ENCODE peak calls at places on chromosomes 6 and 20, in seven cellular contexts. One of them, this sample, is unnamed. For H3K9me3 and H3K36me3, the result is how much of the 10 kb centered on the place peaks cover.

GRCh38 chr6:92460133-92460532 is 959.2 kb downstream of the EPHA7 start:
- DNase-seq in ascending aorta: no peak
- DNase-seq in left ventricle myocardium inferior: no peak
- DNase-seq in mesenchymal stem cell: no peak
- DNase-seq in HCT116: no peak
- DNase-seq in IMR-90: no peak
- DNase-seq in pancreas: no peak
- DNase-seq in this sample: no peak

GRCh38 chr6:119190176-119190575 is 111.7 kb upstream of the FAM184A start:
- DNase-seq in mesenchymal stem cell: no peak
- DNase-seq in left ventricle myocardium inferior: no peak
- DNase-seq in ascending aorta: no peak
- DNase-seq in IMR-90: no peak
- DNase-seq in HCT116: no peak
- DNase-seq in pancreas: no peak
- DNase-seq in this sample: no peak

GRCh38 chr20:7765221-7765620 is 175.0 kb downstream of the HAO1 start:
- DNase-seq in ascending aorta: no peak
- DNase-seq in pancreas: no peak
- DNase-seq in left ventricle myocardium inferior: no peak
- DNase-seq in HCT116: no peak
- DNase-seq in mesenchymal stem cell: no peak
- DNase-seq in IMR-90: no peak
- DNase-seq in this sample: no peak

GRCh38 chr6:44036699-44037101 is 90.6 kb downstream of the MRPL14 start:
- DNase-seq in mesenchymal stem cell: no peak
- DNase-seq in left ventricle myocardium inferior: no peak
- DNase-seq in ascending aorta: no peak
- DNase-seq in IMR-90: no peak
- DNase-seq in pancreas: no peak
- DNase-seq in HCT116: no peak
- DNase-seq in this sample: no peak

GRCh38 chr6:6829872-6830683 is 241.6 kb downstream of the LY86 start:
- DNase-seq in ascending aorta: no peak
- DNase-seq in HCT116: no peak
- DNase-seq in mesenchymal stem cell: no peak
- DNase-seq in left ventricle myocardium inferior: no peak
- DNase-seq in pancreas: no peak
- DNase-seq in IMR-90: no peak
- DNase-seq in this sample: no peak

GRCh38 chr20:50980851-50981713 is 22.5 kb downstream of the MOCS3 start:
- DNase-seq in mesenchymal stem cell: peak
- DNase-seq in ascending aorta: no peak
- DNase-seq in pancreas: peak
- DNase-seq in HCT116: peak
- DNase-seq in IMR-90: peak
- DNase-seq in left ventricle myocardium inferior: no peak
- DNase-seq in this sample: peak

GRCh38 chr6:150169609-150170008 is 26.8 kb downstream of the PPP1R14C start:
- DNase-seq in pancreas: no peak
- DNase-seq in left ventricle myocardium inferior: no peak
- DNase-seq in mesenchymal stem cell: peak
- DNase-seq in HCT116: peak
- DNase-seq in ascending aorta: no peak
- DNase-seq in IMR-90: peak
- DNase-seq in this sample: peak

GRCh38 chr6:25084508-25084833 is 148.7 kb upstream of the RIPOR2 start:
- DNase-seq in HCT116: no peak
- DNase-seq in pancreas: no peak
- DNase-seq in mesenchymal stem cell: no peak
- DNase-seq in ascending aorta: no peak
- DNase-seq in IMR-90: no peak
- DNase-seq in left ventricle myocardium inferior: no peak
- DNase-seq in this sample: no peak

GRCh38 chr6:165852676-165853075 is 189.6 kb upstream of the PDE10A start:
- DNase-seq in ascending aorta: no peak
- DNase-seq in HCT116: no peak
- DNase-seq in pancreas: no peak
- DNase-seq in left ventricle myocardium inferior: no peak
- DNase-seq in IMR-90: no peak
- DNase-seq in mesenchymal stem cell: no peak
- DNase-seq in this sample: no peak

DNA sequence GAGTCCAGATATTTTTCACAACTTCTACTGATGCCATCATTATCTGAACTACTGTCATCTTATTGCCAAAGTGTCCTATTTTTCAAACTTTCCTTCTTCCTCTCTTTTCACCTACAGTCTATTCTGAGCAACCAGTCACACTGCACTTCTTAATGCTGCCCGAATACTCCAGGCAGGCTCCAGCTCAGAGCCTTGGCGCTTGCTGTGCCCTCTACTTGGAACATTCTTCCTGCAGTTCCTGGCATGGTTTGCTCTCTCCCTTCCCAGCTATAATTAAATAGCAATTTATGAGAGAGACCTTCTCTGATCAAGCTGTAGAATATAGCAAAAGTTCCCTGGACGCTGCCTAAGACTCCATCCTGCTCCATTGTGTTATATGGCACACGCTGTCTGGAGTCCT is 831.6 kb downstream of the QKI start:
- DNase-seq in pancreas: no peak
- DNase-seq in IMR-90: no peak
- DNase-seq in ascending aorta: no peak
- DNase-seq in left ventricle myocardium inferior: no peak
- DNase-seq in mesenchymal stem cell: no peak
- DNase-seq in HCT116: no peak
- DNase-seq in this sample: no peak
- H3K9me3 ChIP-seq in pancreas: under half
- H3K9me3 ChIP-seq in IMR-90: under half
- H3K9me3 ChIP-seq in ascending aorta: under half
- H3K9me3 ChIP-seq in left ventricle myocardium inferior: under half
- H3K9me3 ChIP-seq in mesenchymal stem cell: under half
- H3K9me3 ChIP-seq in HCT116: under half
- H3K9me3 ChIP-seq in this sample: under half

GRCh38 chr6:32183030-32183429 is 1.0 kb downstream of the AGER start:
- DNase-seq in IMR-90: no peak
- DNase-seq in pancreas: no peak
- DNase-seq in mesenchymal stem cell: no peak
- DNase-seq in left ventricle myocardium inferior: no peak
- DNase-seq in HCT116: no peak
- DNase-seq in ascending aorta: no peak
- DNase-seq in this sample: no peak
- H3K36me3 ChIP-seq in IMR-90: under half
- H3K36me3 ChIP-seq in pancreas: under half
- H3K36me3 ChIP-seq in mesenchymal stem cell: half or more
- H3K36me3 ChIP-seq in left ventricle myocardium inferior: under half
- H3K36me3 ChIP-seq in HCT116: under half
- H3K36me3 ChIP-seq in ascending aorta: under half
- H3K36me3 ChIP-seq in this sample: under half

DNA sequence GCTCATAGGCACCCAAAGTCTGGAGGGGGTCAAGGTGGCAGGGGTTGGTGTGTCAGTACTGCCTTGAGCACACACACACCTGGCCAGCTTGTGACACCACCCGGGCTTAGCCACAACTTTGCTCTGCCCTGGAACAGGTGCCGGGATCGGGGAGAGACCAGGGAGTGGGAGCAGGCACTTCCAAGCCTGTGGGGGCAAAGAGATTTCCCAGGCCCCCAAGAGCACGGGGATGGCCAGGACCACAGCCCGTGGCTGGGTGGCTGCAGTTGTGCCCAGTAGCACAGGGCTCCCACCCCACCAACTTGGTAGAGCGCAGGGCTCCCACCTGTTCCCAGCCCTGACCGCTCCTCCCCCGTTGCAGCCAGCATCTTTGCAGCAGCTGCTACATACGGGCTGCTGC is 40.4 kb downstream of the WASF1 start:
- DNase-seq in ascending aorta: no peak
- DNase-seq in HCT116: no peak
- DNase-seq in mesenchymal stem cell: no peak
- DNase-seq in IMR-90: no peak
- DNase-seq in left ventricle myocardium inferior: no peak
- DNase-seq in pancreas: no peak
- DNase-seq in this sample: no peak
- H3K9me3 ChIP-seq in ascending aorta: under half
- H3K9me3 ChIP-seq in HCT116: under half
- H3K9me3 ChIP-seq in mesenchymal stem cell: under half
- H3K9me3 ChIP-seq in IMR-90: under half
- H3K9me3 ChIP-seq in left ventricle myocardium inferior: under half
- H3K9me3 ChIP-seq in pancreas: under half
- H3K9me3 ChIP-seq in this sample: under half

DNA sequence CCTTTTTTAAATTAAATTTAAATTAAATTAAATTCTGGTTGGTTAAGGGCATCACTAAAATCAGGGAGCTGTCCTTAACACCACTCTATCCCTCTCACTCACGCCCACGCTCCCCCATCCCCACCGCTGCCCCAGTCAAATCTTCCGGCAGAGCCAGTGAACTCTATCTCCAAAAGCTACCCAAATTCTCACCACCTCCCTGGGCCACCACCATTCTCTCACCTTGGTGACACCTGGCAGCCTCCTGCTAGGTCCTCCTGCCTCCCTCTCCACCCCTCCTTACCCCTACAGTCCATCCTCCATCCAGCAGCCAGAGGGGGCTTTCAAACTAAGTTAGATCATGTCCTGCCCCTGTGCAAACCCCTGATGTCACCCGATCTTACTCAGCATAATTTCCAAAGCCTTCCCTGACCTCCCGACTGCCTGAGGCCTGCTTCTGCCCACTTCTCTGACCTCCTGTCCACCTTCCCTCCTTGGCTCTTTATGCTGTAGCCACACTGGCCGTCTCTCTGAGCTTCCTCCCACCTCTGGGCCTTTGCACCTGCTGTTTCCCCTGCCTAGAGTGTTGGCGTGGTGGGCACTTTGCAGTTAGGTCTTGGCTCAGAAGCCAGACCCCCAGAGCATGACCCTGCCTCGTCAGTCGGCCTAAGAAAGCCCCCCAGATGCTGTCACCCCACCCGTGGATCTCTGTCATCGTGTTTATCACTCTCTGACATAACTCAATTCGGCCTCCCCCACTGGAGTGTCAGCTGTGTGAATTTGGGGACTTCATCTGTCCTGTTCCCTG is 24.7 kb downstream of the PTGIS start:
- DNase-seq in left ventricle myocardium inferior: no peak
- DNase-seq in IMR-90: no peak
- DNase-seq in mesenchymal stem cell: no peak
- DNase-seq in ascending aorta: no peak
- DNase-seq in HCT116: no peak
- DNase-seq in pancreas: no peak
- DNase-seq in this sample: no peak
- H3K36me3 ChIP-seq in left ventricle myocardium inferior: under half
- H3K36me3 ChIP-seq in IMR-90: under half
- H3K36me3 ChIP-seq in mesenchymal stem cell: half or more
- H3K36me3 ChIP-seq in ascending aorta: half or more
- H3K36me3 ChIP-seq in HCT116: under half
- H3K36me3 ChIP-seq in pancreas: under half
- H3K36me3 ChIP-seq in this sample: under half

GRCh38 chr6:168577496-168577895 is 136.5 kb downstream of the SMOC2 start:
- DNase-seq in mesenchymal stem cell: no peak
- DNase-seq in HCT116: no peak
- DNase-seq in ascending aorta: no peak
- DNase-seq in pancreas: no peak
- DNase-seq in left ventricle myocardium inferior: no peak
- DNase-seq in IMR-90: no peak
- DNase-seq in this sample: no peak
- H3K9me3 ChIP-seq in mesenchymal stem cell: under half
- H3K9me3 ChIP-seq in HCT116: under half
- H3K9me3 ChIP-seq in ascending aorta: under half
- H3K9me3 ChIP-seq in pancreas: under half
- H3K9me3 ChIP-seq in left ventricle myocardium inferior: under half
- H3K9me3 ChIP-seq in IMR-90: half or more
- H3K9me3 ChIP-seq in this sample: under half

DNA sequence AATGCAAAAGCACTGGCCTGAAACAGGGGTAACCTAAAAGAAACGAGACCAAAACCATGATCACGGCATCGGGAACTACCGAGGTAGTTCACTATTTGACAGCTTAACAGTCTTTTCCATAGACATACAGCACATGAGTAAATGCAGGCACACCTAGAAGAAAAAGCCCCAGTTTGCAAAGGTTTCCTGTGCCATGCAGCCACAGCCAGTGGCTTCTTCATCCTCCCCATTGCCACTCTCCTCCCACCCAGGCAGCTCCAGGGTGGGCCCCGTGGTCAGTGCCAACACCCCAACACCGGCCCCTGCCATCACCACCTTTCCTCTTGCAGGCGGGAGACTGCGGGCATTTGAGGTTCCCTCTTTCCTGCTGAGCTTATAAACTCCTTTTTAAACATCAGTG is 115.4 kb downstream of the SLC23A2 start:
- DNase-seq in ascending aorta: no peak
- DNase-seq in pancreas: no peak
- DNase-seq in left ventricle myocardium inferior: no peak
- DNase-seq in HCT116: no peak
- DNase-seq in mesenchymal stem cell: no peak
- DNase-seq in IMR-90: no peak
- DNase-seq in this sample: no peak
- H3K36me3 ChIP-seq in ascending aorta: under half
- H3K36me3 ChIP-seq in pancreas: under half
- H3K36me3 ChIP-seq in left ventricle myocardium inferior: under half
- H3K36me3 ChIP-seq in HCT116: under half
- H3K36me3 ChIP-seq in mesenchymal stem cell: under half
- H3K36me3 ChIP-seq in IMR-90: under half
- H3K36me3 ChIP-seq in this sample: under half

GRCh38 chr20:30937790-30938189 is 319.7 kb upstream of the DEFB115 start:
- DNase-seq in HCT116: no peak
- DNase-seq in IMR-90: no peak
- DNase-seq in left ventricle myocardium inferior: no peak
- DNase-seq in mesenchymal stem cell: no peak
- DNase-seq in ascending aorta: no peak
- DNase-seq in pancreas: no peak
- DNase-seq in this sample: no peak
- H3K9me3 ChIP-seq in HCT116: under half
- H3K9me3 ChIP-seq in IMR-90: under half
- H3K9me3 ChIP-seq in left ventricle myocardium inferior: half or more
- H3K9me3 ChIP-seq in mesenchymal stem cell: under half
- H3K9me3 ChIP-seq in ascending aorta: under half
- H3K9me3 ChIP-seq in pancreas: under half
- H3K9me3 ChIP-seq in this sample: under half

GRCh38 chr20:3315110-3315509 is 76.1 kb upstream of the SLC4A11 start:
- DNase-seq in HCT116: no peak
- DNase-seq in left ventricle myocardium inferior: no peak
- DNase-seq in pancreas: no peak
- DNase-seq in mesenchymal stem cell: no peak
- DNase-seq in ascending aorta: no peak
- DNase-seq in IMR-90: no peak
- DNase-seq in this sample: peak

GRCh38 chr20:3313681-3314080 is 74.7 kb upstream of the SLC4A11 start:
- DNase-seq in HCT116: no peak
- DNase-seq in mesenchymal stem cell: peak
- DNase-seq in ascending aorta: no peak
- DNase-seq in pancreas: peak
- DNase-seq in left ventricle myocardium inferior: no peak
- DNase-seq in IMR-90: no peak
- DNase-seq in this sample: no peak

GRCh38 chr20:3311623-3312022 is 72.6 kb upstream of the SLC4A11 start:
- DNase-seq in HCT116: no peak
- DNase-seq in left ventricle myocardium inferior: peak
- DNase-seq in ascending aorta: no peak
- DNase-seq in pancreas: no peak
- DNase-seq in mesenchymal stem cell: no peak
- DNase-seq in IMR-90: no peak
- DNase-seq in this sample: no peak

GRCh38 chr20:3314391-3314790 is 75.4 kb upstream of the SLC4A11 start:
- DNase-seq in pancreas: no peak
- DNase-seq in ascending aorta: no peak
- DNase-seq in mesenchymal stem cell: no peak
- DNase-seq in left ventricle myocardium inferior: no peak
- DNase-seq in IMR-90: no peak
- DNase-seq in HCT116: no peak
- DNase-seq in this sample: no peak

GRCh38 chr20:3312940-3313656 is 74.1 kb upstream of the SLC4A11 start:
- DNase-seq in IMR-90: peak
- DNase-seq in ascending aorta: no peak
- DNase-seq in mesenchymal stem cell: peak
- DNase-seq in HCT116: no peak
- DNase-seq in left ventricle myocardium inferior: no peak
- DNase-seq in pancreas: peak
- DNase-seq in this sample: no peak
- H3K36me3 ChIP-seq in IMR-90: under half
- H3K36me3 ChIP-seq in ascending aorta: half or more
- H3K36me3 ChIP-seq in mesenchymal stem cell: under half
- H3K36me3 ChIP-seq in HCT116: under half
- H3K36me3 ChIP-seq in left ventricle myocardium inferior: half or more
- H3K36me3 ChIP-seq in pancreas: under half
- H3K36me3 ChIP-seq in this sample: under half

This sample was measured in MG63.